ENCODE peak calls at places on chromosomes 13 and 19, in seven cellular contexts. A is activated CD8-positive, alpha-beta memory T cell treated with anti-CD3 and anti-CD28 coated beads, Interleukin-2, amount 50 U/mL, for 4 hours; G is H54; W is iris pigment epithelial cell; S is WERI-Rb-1; K is iPS-NIHi11; U is WTC11. L is an unnamed sample.

GRCh38 chr19:42412223-42412622 is 15.0 kb downstream of the LIPE start:
- DNase-seq in K (peak), G (peak), S (peak), U (peak), W (no peak), A (no peak), L (no peak)

GRCh38 chr13:94073006-94073744 is 406.3 kb downstream of the DCT start:
- DNase-seq in S (no peak), G (no peak), U (no peak), K (no peak), A (no peak), W (peak), L (peak)

GRCh38 chr19:46919324-46919723 is 58.5 kb downstream of the ARHGAP35 start:
- DNase-seq in S (no peak), A (no peak), G (no peak), K (no peak), W (peak), U (no peak), L (peak)

GRCh38 chr19:2345794-2346663 is 14.0 kb upstream of the TMPRSS9 start:
- DNase-seq in W (peak), K (peak), G (no peak), A (no peak), U (no peak), S (no peak), L (no peak)

GRCh38 chr13:50208826-50209335 is 193.6 kb downstream of the KCNRG start:
- DNase-seq in G (peak), U (peak), W (peak), K (peak), A (no peak), S (no peak), L (peak)

GRCh38 chr13:49308104-49308875 is 60.6 kb downstream of the CDADC1 start:
- DNase-seq in K (no peak), G (no peak), W (peak), S (no peak), U (no peak), A (no peak), L (peak)

GRCh38 chr19:49916839-49917733 is 11.9 kb upstream of the ATF5 start:
- DNase-seq in A (no peak), W (no peak), K (peak), G (no peak), U (peak), S (no peak), L (no peak)

GRCh38 chr19:41362143-41362847 is 1.7 kb downstream of the B9D2 start:
- DNase-seq in K (no peak), A (no peak), U (no peak), W (no peak), G (no peak), S (no peak), L (no peak)

GRCh38 chr13:42266464-42266863 is 5.5 kb upstream of the AKAP11 start:
- DNase-seq in W (peak), G (no peak), K (peak), U (no peak), A (no peak), S (no peak), L (peak)